ENCODE peak calls at places on chromosomes 2 and 18, in five cellular contexts. One of them, this sample, is unnamed.

GRCh38 chr2:191675807-191676667 is 1.9 kb upstream of the NABP1 start:
- DNase-seq in Calu3: no peak
- DNase-seq in GM20000: peak
- DNase-seq in GM23338: peak
- DNase-seq in MCF 10A: no peak
- DNase-seq in this sample: peak

GRCh38 chr18:57998461-57998860 is 45.6 kb upstream of the NEDD4L start:
- DNase-seq in Calu3: no peak
- DNase-seq in GM20000: no peak
- DNase-seq in GM23338: no peak
- DNase-seq in MCF 10A: peak
- DNase-seq in this sample: no peak

GRCh38 chr18:48949051-48949605 is 1.6 kb downstream of the SMAD7 start:
- DNase-seq in Calu3: peak
- DNase-seq in GM20000: peak
- DNase-seq in GM23338: no peak
- DNase-seq in MCF 10A: peak
- DNase-seq in this sample: peak

GRCh38 chr18:25587545-25587944 is 235.6 kb upstream of the ZNF521 start:
- DNase-seq in Calu3: no peak
- DNase-seq in GM20000: no peak
- DNase-seq in GM23338: peak
- DNase-seq in MCF 10A: no peak
- DNase-seq in this sample: no peak

GRCh38 chr2:68767031-68767961 is 32.7 kb downstream of the ARHGAP25 start:
- DNase-seq in Calu3: no peak
- DNase-seq in GM20000: no peak
- DNase-seq in GM23338: no peak
- DNase-seq in MCF 10A: no peak
- DNase-seq in this sample: no peak

GRCh38 chr2:102129956-102130650 is 12.4 kb upstream of the IL1R1 start:
- DNase-seq in Calu3: no peak
- DNase-seq in GM20000: no peak
- DNase-seq in GM23338: no peak
- DNase-seq in MCF 10A: no peak
- DNase-seq in this sample: peak

GRCh38 chr2:41965173-41965875 is 82.5 kb upstream of the PKDCC start:
- DNase-seq in Calu3: no peak
- DNase-seq in GM20000: no peak
- DNase-seq in GM23338: no peak
- DNase-seq in MCF 10A: peak
- DNase-seq in this sample: no peak

GRCh38 chr2:233037078-233037477 is 4.6 kb downstream of the NEU2 start:
- DNase-seq in Calu3: no peak
- DNase-seq in GM20000: no peak
- DNase-seq in GM23338: no peak
- DNase-seq in MCF 10A: peak
- DNase-seq in this sample: no peak

GRCh38 chr2:9200634-9201015 is 6.0 kb upstream of the ASAP2 start:
- DNase-seq in Calu3: no peak
- DNase-seq in GM20000: no peak
- DNase-seq in GM23338: no peak
- DNase-seq in MCF 10A: no peak
- DNase-seq in this sample: no peak

GRCh38 chr2:220956429-220956828 is 615.7 kb downstream of the EPHA4 start:
- DNase-seq in Calu3: no peak
- DNase-seq in GM20000: no peak
- DNase-seq in GM23338: no peak
- DNase-seq in MCF 10A: no peak
- DNase-seq in this sample: no peak

GRCh38 chr2:220962556-220962955 is 609.5 kb downstream of the EPHA4 start:
- DNase-seq in Calu3: no peak
- DNase-seq in GM20000: no peak
- DNase-seq in GM23338: no peak
- DNase-seq in MCF 10A: no peak
- DNase-seq in this sample: no peak

GRCh38 chr2:220961461-220961860 is 610.6 kb downstream of the EPHA4 start:
- DNase-seq in Calu3: no peak
- DNase-seq in GM20000: no peak
- DNase-seq in GM23338: no peak
- DNase-seq in MCF 10A: no peak
- DNase-seq in this sample: no peak

GRCh38 chr2:220955776-220956175 is 616.3 kb downstream of the EPHA4 start:
- DNase-seq in Calu3: no peak
- DNase-seq in GM20000: no peak
- DNase-seq in GM23338: no peak
- DNase-seq in MCF 10A: no peak
- DNase-seq in this sample: no peak

DNA sequence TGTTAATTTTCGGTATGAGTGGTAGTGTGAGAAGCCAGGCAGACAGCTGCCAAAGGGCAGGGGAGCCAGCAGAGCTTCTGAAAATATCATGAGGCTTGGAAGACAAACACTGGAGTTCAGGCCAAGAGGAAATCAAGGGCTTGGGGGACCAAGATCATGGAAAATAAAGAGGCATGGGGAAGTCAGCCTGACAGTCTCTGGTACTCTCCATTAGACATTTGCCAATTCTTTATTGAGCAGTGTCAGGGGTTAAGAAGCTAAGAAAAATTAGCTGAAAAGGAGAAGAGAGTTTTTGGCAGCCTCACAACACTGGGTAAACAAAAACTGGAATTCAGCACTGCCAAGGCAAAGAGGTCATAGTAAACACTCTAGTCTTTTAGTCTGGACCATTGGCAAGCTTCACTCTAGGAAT is 612.7 kb downstream of the EPHA4 start:
- DNase-seq in Calu3: no peak
- DNase-seq in GM20000: no peak
- DNase-seq in GM23338: no peak
- DNase-seq in MCF 10A: no peak
- DNase-seq in this sample: no peak
- TF ChIP-seq CTCF in Calu3: no peak
- TF ChIP-seq CTCF in GM20000: no peak
- TF ChIP-seq CTCF in GM23338: no peak
- TF ChIP-seq CTCF in MCF 10A: no peak
- TF ChIP-seq CTCF in this sample: no peak

GRCh38 chr2:18410543-18410942 is 149.9 kb downstream of the RDH14 start:
- DNase-seq in Calu3: no peak
- DNase-seq in GM20000: no peak
- DNase-seq in GM23338: no peak
- DNase-seq in MCF 10A: no peak
- DNase-seq in this sample: no peak
- TF ChIP-seq CTCF in Calu3: no peak
- TF ChIP-seq CTCF in GM20000: no peak
- TF ChIP-seq CTCF in GM23338: no peak
- TF ChIP-seq CTCF in MCF 10A: no peak
- TF ChIP-seq CTCF in this sample: no peak

DNA sequence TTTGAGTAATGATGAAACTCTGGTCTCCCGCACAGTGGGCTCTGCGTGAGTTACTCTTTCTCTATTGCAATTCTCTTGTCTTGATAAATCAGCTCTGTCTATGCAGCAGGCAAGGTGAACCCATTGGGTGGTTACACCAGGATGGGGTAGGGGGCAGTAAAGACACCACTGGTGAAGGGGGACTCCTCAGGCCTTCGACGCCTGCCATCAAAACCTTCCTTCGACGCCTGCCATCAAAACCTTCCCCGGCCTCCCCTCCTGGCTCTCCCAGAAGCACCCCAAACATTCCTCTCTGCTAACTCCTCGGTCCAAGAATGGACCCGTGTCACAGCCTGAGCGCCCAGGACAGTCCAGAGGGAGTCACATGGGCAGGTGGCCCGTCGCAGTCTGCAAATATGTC is 4.8 kb upstream of the STARD7 start:
- DNase-seq in Calu3: no peak
- DNase-seq in GM20000: no peak
- DNase-seq in GM23338: peak
- DNase-seq in MCF 10A: no peak
- DNase-seq in this sample: no peak
- TF ChIP-seq CTCF in Calu3: no peak
- TF ChIP-seq CTCF in GM20000: no peak
- TF ChIP-seq CTCF in GM23338: peak
- TF ChIP-seq CTCF in MCF 10A: no peak
- TF ChIP-seq CTCF in this sample: no peak

GRCh38 chr2:64858541-64859031 is 130.6 kb upstream of the SLC1A4 start:
- DNase-seq in Calu3: no peak
- DNase-seq in GM20000: no peak
- DNase-seq in GM23338: no peak
- DNase-seq in MCF 10A: no peak
- DNase-seq in this sample: no peak

GRCh38 chr2:64857581-64858471 is 131.4 kb upstream of the SLC1A4 start:
- DNase-seq in Calu3: no peak
- DNase-seq in GM20000: no peak
- DNase-seq in GM23338: peak
- DNase-seq in MCF 10A: peak
- DNase-seq in this sample: no peak

GRCh38 chr2:64860321-64860751 is 128.9 kb upstream of the SLC1A4 start:
- DNase-seq in Calu3: no peak
- DNase-seq in GM20000: peak
- DNase-seq in GM23338: no peak
- DNase-seq in MCF 10A: no peak
- DNase-seq in this sample: no peak

GRCh38 chr2:64860936-64861335 is 128.3 kb upstream of the SLC1A4 start:
- DNase-seq in Calu3: no peak
- DNase-seq in GM20000: peak
- DNase-seq in GM23338: no peak
- DNase-seq in MCF 10A: no peak
- DNase-seq in this sample: no peak

GRCh38 chr2:64859208-64860161 is 129.7 kb upstream of the SLC1A4 start:
- DNase-seq in Calu3: peak
- DNase-seq in GM20000: peak
- DNase-seq in GM23338: peak
- DNase-seq in MCF 10A: peak
- DNase-seq in this sample: peak
- TF ChIP-seq CTCF in Calu3: no peak
- TF ChIP-seq CTCF in GM20000: no peak
- TF ChIP-seq CTCF in GM23338: no peak
- TF ChIP-seq CTCF in MCF 10A: peak
- TF ChIP-seq CTCF in this sample: no peak

GRCh38 chr18:77749189-77749588 is 499.5 kb downstream of the GALR1 start:
- DNase-seq in Calu3: no peak
- DNase-seq in GM20000: peak
- DNase-seq in GM23338: peak
- DNase-seq in MCF 10A: peak
- DNase-seq in this sample: no peak
- TF ChIP-seq CTCF in Calu3: no peak
- TF ChIP-seq CTCF in GM20000: peak
- TF ChIP-seq CTCF in GM23338: peak
- TF ChIP-seq CTCF in MCF 10A: peak
- TF ChIP-seq CTCF in this sample: peak

GRCh38 chr2:208531361-208531760 is 124.8 kb downstream of the PTH2R start:
- DNase-seq in Calu3: no peak
- DNase-seq in GM20000: no peak
- DNase-seq in GM23338: no peak
- DNase-seq in MCF 10A: no peak
- DNase-seq in this sample: no peak
- TF ChIP-seq CTCF in Calu3: no peak
- TF ChIP-seq CTCF in GM20000: no peak
- TF ChIP-seq CTCF in GM23338: no peak
- TF ChIP-seq CTCF in MCF 10A: no peak
- TF ChIP-seq CTCF in this sample: no peak

GRCh38 chr18:45733535-45733934 is 9.6 kb downstream of the SLC14A1 start:
- DNase-seq in Calu3: no peak
- DNase-seq in GM20000: no peak
- DNase-seq in GM23338: peak
- DNase-seq in MCF 10A: peak
- DNase-seq in this sample: no peak
- TF ChIP-seq CTCF in Calu3: no peak
- TF ChIP-seq CTCF in GM20000: no peak
- TF ChIP-seq CTCF in GM23338: peak
- TF ChIP-seq CTCF in MCF 10A: no peak
- TF ChIP-seq CTCF in this sample: no peak